ENCODE peak calls at places on chromosomes 7 and 10, in four cellular contexts. D is CD4-positive, CD25-positive, alpha-beta regulatory T cell; K is SJSA1; T is testis. V is an unnamed sample. For H3K36me3, the result is how much of the 10 kb centered on the place peaks cover.

GRCh38 chr7:46565712-46566111 is 644.6 kb upstream of the IGFBP3 start:
- DNase-seq in D (no peak), K (no peak), T (no peak), V (no peak)

GRCh38 chr7:74199551-74200355 is 10.1 kb upstream of the LAT2 start:
- DNase-seq in D (no peak), K (no peak), T (no peak), V (no peak)

GRCh38 chr7:88759216-88759955 is at the start of gene ZNF804B:
- DNase-seq in D (no peak), K (no peak), T (peak), V (no peak)

GRCh38 chr7:107614425-107614824 is 34.4 kb downstream of the BCAP29 start:
- DNase-seq in D (no peak), K (no peak), T (no peak), V (no peak)

GRCh38 chr10:92239600-92240288 is 51.1 kb downstream of the CPEB3 start:
- DNase-seq in D (peak), K (peak), T (peak), V (no peak)

GRCh38 chr10:27068217-27068891 is 31.9 kb downstream of the ANKRD26 start:
- DNase-seq in D (no peak), K (no peak), T (no peak), V (no peak)

GRCh38 chr7:116633131-116633988 is 38.6 kb upstream of the MET start:
- DNase-seq in D (no peak), K (no peak), T (peak), V (no peak)

GRCh38 chr7:46549892-46550639 is 629.0 kb upstream of the IGFBP3 start:
- DNase-seq in D (no peak), K (no peak), T (no peak), V (no peak)

DNA sequence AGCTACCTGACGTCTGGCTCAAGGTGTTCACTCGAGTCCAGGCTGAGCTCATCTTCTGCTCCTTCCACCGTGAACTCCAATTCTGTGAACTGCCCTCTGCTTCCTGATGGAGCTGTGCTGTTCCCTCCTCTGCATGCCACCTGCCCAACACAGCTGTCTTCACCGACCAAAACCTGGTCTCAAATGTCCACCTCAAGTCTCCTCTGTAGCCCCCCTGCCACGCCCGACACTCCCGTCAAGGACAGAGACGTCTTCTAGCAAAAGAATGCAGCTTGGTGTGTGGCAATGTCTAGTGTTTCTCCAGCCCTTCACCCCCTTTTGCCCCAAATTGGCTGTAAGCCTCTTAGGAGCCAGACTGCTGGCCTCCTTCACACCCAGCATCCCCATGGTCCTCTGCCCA is 305.1 kb downstream of the DNAJB6 start:
- DNase-seq in D (no peak), K (no peak), T (no peak), V (no peak)
- H3K36me3 ChIP-seq in D (under half), K (under half), T (under half), V (under half)

DNA sequence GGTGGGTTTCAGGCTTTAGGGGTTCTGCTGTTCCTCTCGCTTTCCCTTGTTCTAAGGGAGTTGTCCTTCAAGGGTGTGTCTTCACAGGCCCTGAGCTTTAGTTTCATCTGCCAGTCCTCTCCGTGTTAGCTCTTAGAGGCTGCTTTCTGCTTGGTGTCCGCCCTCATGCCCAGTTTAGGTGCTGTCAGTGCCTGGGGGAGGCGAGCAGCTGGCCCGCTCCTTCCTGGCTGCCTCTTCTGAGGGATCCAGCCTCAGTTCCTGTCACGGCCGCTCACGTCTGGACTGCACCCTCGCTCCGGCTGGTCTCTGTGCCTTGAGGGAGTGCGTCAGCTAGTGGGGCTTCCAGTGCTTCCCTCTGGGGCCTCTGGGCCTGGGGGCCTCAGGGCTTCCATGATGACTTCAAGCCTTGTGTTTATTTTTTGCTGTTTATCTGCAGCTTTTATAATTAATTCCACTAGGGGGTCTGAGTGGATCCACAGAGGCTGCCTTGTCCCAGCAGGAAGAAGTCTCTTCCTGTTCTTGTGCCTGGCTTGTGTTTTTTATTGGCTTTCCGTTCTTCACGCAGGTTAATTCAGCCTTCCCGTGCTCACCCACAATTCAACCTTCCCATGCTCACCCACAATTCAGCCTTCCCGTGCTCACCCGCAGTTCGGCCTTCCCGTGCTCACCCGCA is 33.0 kb downstream of the WDR37 start:
- DNase-seq in D (no peak), K (no peak), T (no peak), V (no peak)
- H3K36me3 ChIP-seq in D (half or more), K (half or more), T (under half), V (half or more)

GRCh38 chr10:119039161-119039560 is 9.6 kb downstream of the NANOS1 start:
- DNase-seq in D (no peak), K (no peak), T (no peak), V (no peak)
- H3K36me3 ChIP-seq in D (half or more), K (half or more), T (under half), V (half or more)

GRCh38 chr10:51433949-51434348 is 265.4 kb downstream of the CSTF2T start:
- DNase-seq in D (no peak), K (no peak), T (no peak), V (no peak)

GRCh38 chr10:51436805-51437204 is 262.6 kb downstream of the CSTF2T start:
- DNase-seq in D (no peak), K (no peak), T (no peak), V (no peak)

GRCh38 chr10:51445587-51445986 is 253.8 kb downstream of the CSTF2T start:
- DNase-seq in D (no peak), K (no peak), T (no peak), V (no peak)

GRCh38 chr10:51439645-51440044 is 259.8 kb downstream of the CSTF2T start:
- DNase-seq in D (no peak), K (no peak), T (no peak), V (no peak)
- H3K36me3 ChIP-seq in D (under half), K (under half), T (under half), V (under half)

V was measured in effector memory CD4-positive, alpha-beta T cell.